ENCODE peak calls at places on chromosome X, in ten cellular contexts. C, W, T, J, K, Q, X, H, P and B are unnamed samples.

GRCh38 chrX:13996650-13997049 is 33.0 kb downstream of the GEMIN8 start:
- DNase-seq in C (no peak), W (no peak), T (no peak), J (no peak), K (no peak), Q (no peak), X (no peak), H (no peak), P (no peak), B (no peak)

GRCh38 chrX:30570505-30570904 is 7.1 kb downstream of the TASL start:
- DNase-seq in C (peak; percentile 33), W (no peak), T (peak; percentile 26), J (peak; percentile 42), K (no peak), Q (no peak), X (peak; percentile 2), H (peak; percentile 64), P (peak; percentile 39), B (no peak)

GRCh38 chrX:103446665-103447302 is 70.4 kb downstream of the BEX3 start:
- DNase-seq in C (peak; percentile 28), W (no peak), T (peak; percentile 32), J (peak; percentile 60), K (no peak), Q (no peak), X (peak; percentile 53), H (no peak), P (peak; percentile 65), B (no peak)

GRCh38 chrX:103556941-103557340 is 28.4 kb upstream of the TCEAL4 start:
- DNase-seq in C (peak; percentile 29), W (no peak), T (no peak), J (no peak), K (no peak), Q (no peak), X (no peak), H (no peak), P (no peak), B (no peak)

GRCh38 chrX:35890699-35891098 is 28.8 kb upstream of the CFAP47 start:
- DNase-seq in C (peak; percentile 75), W (peak; percentile 17), T (peak; percentile 11), J (peak; percentile 14), K (no peak), Q (peak; percentile 43), X (peak; percentile 1), H (peak; percentile 17), P (peak; percentile 58), B (no peak)

GRCh38 chrX:43939187-43939926 is 33.8 kb downstream of the NDP start:
- DNase-seq in C (no peak), W (no peak), T (peak; percentile 3), J (peak; percentile 18), K (no peak), Q (no peak), X (peak; percentile 13), H (peak; percentile 4), P (peak; percentile 16), B (no peak)

GRCh38 chrX:71102292-71102691 is 4.2 kb downstream of the CXorf65 start:
- DNase-seq in C (no peak), W (no peak), T (no peak), J (no peak), K (no peak), Q (no peak), X (no peak), H (no peak), P (no peak), B (no peak)

GRCh38 chrX:57871463-57871862 is 38.8 kb downstream of the ZXDA start:
- DNase-seq in C (no peak), W (no peak), T (no peak), J (no peak), K (no peak), Q (no peak), X (no peak), H (no peak), P (no peak), B (no peak)

GRCh38 chrX:47148946-47149345 is 3.9 kb downstream of the RBM10 start:
- DNase-seq in C (no peak), W (no peak), T (no peak), J (peak; percentile 71), K (no peak), Q (no peak), X (no peak), H (no peak), P (no peak), B (no peak)

GRCh38 chrX:129782706-129783105 is 3.0 kb downstream of the SASH3 start:
- DNase-seq in C (no peak), W (no peak), T (no peak), J (no peak), K (no peak), Q (no peak), X (no peak), H (no peak), P (no peak), B (no peak)
- H3K4me3 ChIP-seq in C (no peak overlapping the region), W (no peak overlapping the region), T (no peak overlapping the region), J (no peak overlapping the region), K (peak overlapping the region; percentile 38), Q (no peak overlapping the region), X (no peak overlapping the region), H (no peak overlapping the region), P (no peak overlapping the region), B (no peak overlapping the region)

GRCh38 chrX:41580423-41581064 is 108.2 kb upstream of the GPR34 start:
- DNase-seq in C (no peak), W (no peak), T (no peak), J (no peak), K (no peak), Q (no peak), X (no peak), H (no peak), P (no peak), B (no peak)
- H3K4me3 ChIP-seq in C (no peak overlapping the region), W (no peak overlapping the region), T (no peak overlapping the region), J (no peak overlapping the region), K (no peak overlapping the region), Q (no peak overlapping the region), X (no peak overlapping the region), H (no peak overlapping the region), P (no peak overlapping the region), B (no peak overlapping the region)

GRCh38 chrX:20437678-20438077 is 171.0 kb upstream of the RPS6KA3 start:
- DNase-seq in C (no peak), W (no peak), T (no peak), J (no peak), K (no peak), Q (no peak), X (no peak), H (no peak), P (peak; percentile 14), B (no peak)
- H3K4me3 ChIP-seq in C (no peak overlapping the region), W (no peak overlapping the region), T (no peak overlapping the region), J (no peak overlapping the region), K (no peak overlapping the region), Q (no peak overlapping the region), X (no peak overlapping the region), H (no peak overlapping the region), P (no peak overlapping the region), B (no peak overlapping the region)

DNA sequence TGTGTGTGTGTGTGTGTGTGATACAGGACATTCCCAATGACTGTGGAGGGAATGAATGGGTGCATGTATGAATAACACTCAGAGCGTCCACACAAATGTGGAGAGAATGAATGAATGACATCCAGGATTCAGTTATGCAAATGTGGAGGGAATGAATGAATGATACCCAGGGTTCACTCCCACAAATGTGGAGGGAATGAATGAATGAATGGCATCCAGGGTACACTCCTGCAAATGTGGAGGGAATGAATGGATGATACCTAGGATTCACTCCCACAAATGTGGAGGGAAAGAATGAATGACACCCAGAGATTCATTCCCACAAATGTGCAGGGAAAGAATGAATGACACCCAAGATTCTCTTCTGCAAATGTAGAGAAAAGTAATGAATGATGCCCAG is 36.0 kb upstream of the ASMTL start:
- DNase-seq in C (no peak), W (no peak), T (no peak), J (no peak), K (no peak), Q (no peak), X (no peak), H (no peak), P (no peak), B (no peak)
- H3K4me3 ChIP-seq in C (no peak overlapping the region), W (no peak overlapping the region), T (no peak overlapping the region), J (no peak overlapping the region), K (no peak overlapping the region), Q (no peak overlapping the region), X (no peak overlapping the region), H (no peak overlapping the region), P (no peak overlapping the region), B (no peak overlapping the region)

GRCh38 chrX:1493877-1494510 is 41.3 kb upstream of the ASMTL start:
- DNase-seq in C (no peak), W (no peak), T (no peak), J (no peak), K (no peak), Q (no peak), X (no peak), H (no peak), P (no peak), B (no peak)
- H3K4me3 ChIP-seq in C (no peak overlapping the region), W (no peak overlapping the region), T (no peak overlapping the region), J (no peak overlapping the region), K (no peak overlapping the region), Q (no peak overlapping the region), X (no peak overlapping the region), H (no peak overlapping the region), P (no peak overlapping the region), B (no peak overlapping the region)

DNA sequence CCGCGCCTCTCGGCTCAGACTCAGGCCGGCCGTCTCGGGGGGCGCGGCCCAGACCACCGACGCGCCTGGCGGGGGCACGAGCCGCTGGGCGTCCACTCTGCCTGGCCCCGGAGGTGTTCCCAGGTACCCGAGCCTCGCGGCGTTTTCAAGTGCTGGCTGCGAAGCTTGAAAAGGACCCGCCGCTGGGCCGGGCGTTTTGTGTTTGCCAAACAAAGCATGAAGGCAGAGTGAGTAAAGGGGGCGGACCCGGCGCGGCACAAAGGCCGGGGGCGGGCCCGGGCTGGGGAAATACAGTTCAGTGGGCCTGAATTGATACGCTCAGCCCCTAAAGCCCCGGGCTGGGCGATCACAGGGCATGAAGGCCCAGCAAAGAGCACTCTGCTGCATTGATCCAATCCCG is 65.4 kb downstream of the SOX3 start:
- DNase-seq in C (peak; percentile 49), W (no peak), T (no peak), J (no peak), K (peak; percentile 49), Q (no peak), X (peak; percentile 35), H (no peak), P (no peak), B (no peak)
- H3K4me3 ChIP-seq in C (no peak overlapping the region), W (no peak overlapping the region), T (no peak overlapping the region), J (no peak overlapping the region), K (peak overlapping the region; percentile 3), Q (no peak overlapping the region), X (no peak overlapping the region), H (no peak overlapping the region), P (no peak overlapping the region), B (peak overlapping the region; percentile 7)